ENCODE peak calls at places on chromosomes 6 and 20, in five cellular contexts. I, X, Y, L and H are unnamed samples.

GRCh38 chr20:4130404-4131189 is 115.2 kb upstream of the RNF24 start:
- DNase-seq in I (no peak), X (no peak), Y (no peak), L (no peak), H (no peak)

GRCh38 chr20:61712632-61713031 is 353.0 kb downstream of the TAF4 start:
- DNase-seq in I (no peak), X (no peak), Y (no peak), L (no peak), H (no peak)

GRCh38 chr20:36439040-36439730 is 102.1 kb upstream of the MYL9 start:
- DNase-seq in I (peak; percentile 74), X (peak; percentile 68), Y (peak; percentile 62), L (peak; percentile 80), H (no peak)

GRCh38 chr20:50513169-50514034 is 3.2 kb downstream of the PTPN1 start:
- DNase-seq in I (no peak), X (no peak), Y (no peak), L (no peak), H (no peak)

GRCh38 chr6:144335914-144336313 is 50.8 kb downstream of the UTRN start:
- DNase-seq in I (no peak), X (no peak), Y (no peak), L (no peak), H (no peak)

GRCh38 chr6:101826259-101826658 is 432.8 kb downstream of the GRIK2 start:
- DNase-seq in I (no peak), X (no peak), Y (no peak), L (no peak), H (no peak)

GRCh38 chr6:133339543-133340384 is 98.6 kb downstream of the EYA4 start:
- DNase-seq in I (no peak), X (no peak), Y (no peak), L (no peak), H (no peak)

GRCh38 chr6:4017847-4018193 is 61.1 kb downstream of the FAM217A start:
- DNase-seq in I (no peak), X (no peak), Y (no peak), L (no peak), H (no peak)

GRCh38 chr20:45368221-45368980 is 5.4 kb downstream of the SYS1 start:
- DNase-seq in I (no peak), X (no peak), Y (no peak), L (no peak), H (no peak)

GRCh38 chr6:41966961-41967311 is 25.3 kb upstream of the CCND3 start:
- DNase-seq in I (no peak), X (no peak), Y (no peak), L (no peak), H (no peak)

GRCh38 chr6:128511518-128511917 is 8.9 kb downstream of the PTPRK start:
- DNase-seq in I (no peak), X (no peak), Y (no peak), L (no peak), H (no peak)

GRCh38 chr20:61929971-61930666 is 135.6 kb downstream of the TAF4 start:
- DNase-seq in I (no peak), X (no peak), Y (no peak), L (peak; percentile 35), H (no peak)

GRCh38 chr6:72950114-72950860 is 275.0 kb downstream of the KHDC1L start:
- DNase-seq in I (no peak), X (no peak), Y (no peak), L (no peak), H (no peak)

GRCh38 chr6:154661751-154662150 is 71.5 kb upstream of the SCAF8 start:
- DNase-seq in I (no peak), X (no peak), Y (no peak), L (no peak), H (no peak)

GRCh38 chr6:127554435-127555006 is 22.5 kb upstream of the C6orf58 start:
- DNase-seq in I (peak; percentile 31), X (no peak), Y (no peak), L (no peak), H (no peak)

GRCh38 chr6:111183702-111184517 is 96.6 kb downstream of the SLC16A10 start:
- DNase-seq in I (no peak), X (no peak), Y (no peak), L (no peak), H (no peak)

GRCh38 chr6:33782561-33782960 is 6.4 kb downstream of the LEMD2 start:
- DNase-seq in I (no peak), X (no peak), Y (no peak), L (peak; percentile 64), H (no peak)

GRCh38 chr6:134888316-134888715 is 61.6 kb downstream of the ALDH8A1 start:
- DNase-seq in I (no peak), X (no peak), Y (no peak), L (no peak), H (no peak)

GRCh38 chr6:4301871-4302270 is 166.5 kb upstream of the ECI2 start:
- DNase-seq in I (no peak), X (no peak), Y (no peak), L (no peak), H (no peak)

GRCh38 chr6:139373928-139374356 is 506 bp downstream of the CITED2 start:
- DNase-seq in I (no peak), X (peak; percentile 41), Y (no peak), L (no peak), H (no peak)

GRCh38 chr20:10667077-10667401 is 6.8 kb downstream of the JAG1 start:
- DNase-seq in I (no peak), X (no peak), Y (no peak), L (peak; percentile 75), H (no peak)

GRCh38 chr6:7911345-7911725 is 747 bp upstream of the TXNDC5 start:
- DNase-seq in I (no peak), X (no peak), Y (no peak), L (no peak), H (no peak)

GRCh38 chr6:7910654-7911344 is at the start of gene TXNDC5:
- DNase-seq in I (peak; percentile 83), X (peak; percentile 63), Y (peak; percentile 79), L (peak; percentile 91), H (no peak)

GRCh38 chr6:7912024-7912423 is 1.4 kb upstream of the TXNDC5 start:
- DNase-seq in I (no peak), X (peak; percentile 38), Y (no peak), L (no peak), H (no peak)

GRCh38 chr6:7914311-7914710 is 3.7 kb upstream of the TXNDC5 start:
- DNase-seq in I (no peak), X (no peak), Y (no peak), L (no peak), H (no peak)

GRCh38 chr6:7912736-7913517 is 2.3 kb upstream of the TXNDC5 start:
- DNase-seq in I (no peak), X (no peak), Y (no peak), L (no peak), H (no peak)
- H3K27ac ChIP-seq in I (no peak overlapping the region), X (no peak overlapping the region), Y (no peak overlapping the region), L (no peak overlapping the region), H (peak overlapping the region; percentile 36)

GRCh38 chr6:137260205-137260604 is 41.0 kb upstream of the IFNGR1 start:
- DNase-seq in I (no peak), X (no peak), Y (no peak), L (no peak), H (no peak)
- H3K4me1 ChIP-seq in I (peaks cover 16% of the 10 kb centered on the region), X (peaks cover 26% of the 10 kb centered on the region), Y (peaks cover 4% of the 10 kb centered on the region), L (no peaks in the 10 kb centered on the region), H (peaks cover 39% of the 10 kb centered on the region)

GRCh38 chr20:41317536-41318270 is at the start of gene ZHX3:
- DNase-seq in I (peak; percentile 96), X (peak; percentile 86), Y (peak; percentile 98), L (peak; percentile 99), H (peak; percentile 54)
- H3K27ac ChIP-seq in I (peak within 1 kb of the TSS; percentile 83), X (peak within 1 kb of the TSS; percentile 76), Y (peak within 1 kb of the TSS; percentile 74), L (peak within 1 kb of the TSS; percentile 83), H (peak within 1 kb of the TSS; percentile 94)

DNA sequence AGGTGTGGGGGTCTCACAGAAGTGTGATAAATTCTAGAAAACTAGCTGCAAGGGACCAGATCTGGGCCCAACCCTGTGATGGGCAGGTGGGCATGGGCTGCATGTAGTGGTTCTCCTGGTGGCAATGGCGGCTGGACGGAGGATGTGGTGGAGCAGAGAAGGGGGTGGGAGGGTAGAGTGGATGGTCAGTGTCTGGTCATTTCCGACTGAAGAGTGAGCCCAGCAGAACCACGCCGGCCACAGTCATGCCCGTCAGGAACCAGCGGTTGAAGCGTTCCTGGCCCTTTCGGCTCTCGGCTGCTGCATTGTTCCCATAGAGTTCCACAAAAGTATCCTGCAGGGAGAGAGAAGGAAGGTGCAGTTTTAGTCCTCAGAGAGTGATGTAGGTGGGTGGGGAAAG is 28.0 kb downstream of the COX4I2 start:
- DNase-seq in I (no peak), X (no peak), Y (no peak), L (no peak), H (no peak)
- H3K4me1 ChIP-seq in I (peaks cover 83% of the 10 kb centered on the region), X (peaks cover 92% of the 10 kb centered on the region), Y (peaks cover 14% of the 10 kb centered on the region), L (peaks cover 72% of the 10 kb centered on the region), H (peaks cover 94% of the 10 kb centered on the region)

DNA sequence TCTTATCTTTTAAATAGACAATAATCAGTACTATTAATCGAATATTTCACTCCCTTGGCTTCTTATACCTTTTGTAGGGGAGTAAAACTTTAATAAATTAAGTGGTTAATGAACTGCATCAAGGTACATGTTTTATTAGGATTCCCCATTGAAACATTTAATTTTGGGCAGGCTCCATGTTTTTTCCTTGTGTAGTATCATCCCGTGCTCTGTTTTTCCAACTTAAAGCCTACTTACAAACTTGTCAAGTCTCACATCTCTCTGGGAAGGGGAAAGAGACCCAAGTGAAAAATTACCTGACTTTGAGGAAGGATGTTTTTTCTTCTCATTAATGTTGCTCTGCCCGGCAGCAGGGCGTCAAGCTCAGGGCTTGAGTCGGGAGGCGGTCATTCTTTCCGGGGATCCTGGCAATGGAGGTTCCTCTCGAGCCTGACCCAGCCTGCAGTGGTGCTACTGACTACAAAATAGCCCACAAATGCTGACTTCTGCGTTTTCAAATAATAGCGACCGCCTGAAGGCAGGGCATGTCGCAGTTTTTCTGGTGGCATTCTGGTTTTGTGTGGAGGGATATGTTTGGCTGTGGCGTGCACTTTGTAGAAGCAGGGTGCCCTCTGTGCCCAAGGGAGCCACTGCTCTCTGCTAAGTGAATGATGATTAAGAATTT is 2.4 kb downstream of the DSP start:
- DNase-seq in I (no peak), X (no peak), Y (no peak), L (no peak), H (no peak)
- H3K27ac ChIP-seq in I (peak overlapping the region; percentile 99), X (no peak overlapping the region), Y (no peak overlapping the region), L (peak overlapping the region; percentile 17), H (peak overlapping the region; percentile 100)

DNA sequence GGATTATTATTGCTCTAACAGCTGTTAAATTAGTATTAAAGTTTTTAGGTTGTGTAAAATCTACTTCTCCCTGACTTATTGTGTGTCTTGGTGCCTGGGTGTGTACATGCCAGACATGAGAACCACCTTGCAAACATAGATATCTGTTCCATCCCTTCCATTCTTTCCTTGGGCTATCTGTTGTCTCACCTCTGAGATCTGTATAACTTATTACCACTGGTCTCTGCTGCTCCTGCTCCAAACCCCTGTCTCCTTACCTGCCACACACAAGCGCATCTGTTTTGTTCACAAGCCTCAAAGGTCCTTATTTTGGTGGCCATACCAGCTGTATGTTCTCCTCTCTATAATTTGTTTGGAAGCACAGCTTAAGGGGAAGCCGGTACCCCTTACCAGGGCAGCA is 2.5 kb downstream of the LRRC1 start:
- DNase-seq in I (no peak), X (no peak), Y (no peak), L (no peak), H (no peak)
- H3K4me1 ChIP-seq in I (peaks cover 23% of the 10 kb centered on the region), X (peaks cover 34% of the 10 kb centered on the region), Y (peaks cover 6% of the 10 kb centered on the region), L (peaks cover 6% of the 10 kb centered on the region), H (peaks cover 57% of the 10 kb centered on the region)

GRCh38 chr6:105745464-105746129 is 340.5 kb upstream of the PRDM1 start:
- DNase-seq in I (no peak), X (no peak), Y (no peak), L (no peak), H (no peak)

GRCh38 chr6:105740946-105741605 is 338.2 kb upstream of the PREP start:
- DNase-seq in I (no peak), X (no peak), Y (no peak), L (no peak), H (no peak)

GRCh38 chr6:105744815-105745214 is 341.3 kb upstream of the PRDM1 start:
- DNase-seq in I (no peak), X (no peak), Y (no peak), L (no peak), H (no peak)

GRCh38 chr6:105739764-105740163 is 336.9 kb upstream of the PREP start:
- DNase-seq in I (no peak), X (no peak), Y (no peak), L (no peak), H (no peak)
- H3K27ac ChIP-seq in I (no peak overlapping the region), X (no peak overlapping the region), Y (no peak overlapping the region), L (no peak overlapping the region), H (no peak overlapping the region)